ENCODE peak calls at places on chromosomes 4 and X, in seven cellular contexts. K is brain microvascular endothelial cell, D is MM.1S, S is psoas muscle, J is cardiac muscle cell, B is lower leg skin, M is SK-N-SH. U is an unnamed sample.

GRCh38 chrX:151151668-151152267 is 24.6 kb upstream of the GPR50 start:
- DNase-seq in K (peak; percentile 16), D (peak; percentile 56), S (no peak), J (peak; percentile 64), B (peak; percentile 16), M (peak; percentile 37), U (no peak)

GRCh38 chr4:84582988-84583870 is at the start of gene CDS1:
- DNase-seq in K (no peak), D (no peak), S (peak; percentile 17), J (peak; percentile 71), B (peak; percentile 30), M (peak; percentile 66), U (no peak)

GRCh38 chrX:3184176-3184930 is 143.1 kb downstream of the ARSF start:
- DNase-seq in K (peak; percentile 24), D (no peak), S (no peak), J (no peak), B (peak; percentile 30), M (no peak), U (no peak)

GRCh38 chr4:108303488-108304177 is 134.9 kb upstream of the LEF1 start:
- DNase-seq in K (peak; percentile 1), D (no peak), S (no peak), J (no peak), B (no peak), M (no peak), U (no peak)

GRCh38 chr4:154456889-154457288 is 34.7 kb downstream of the DCHS2 start:
- DNase-seq in K (no peak), D (no peak), S (no peak), J (no peak), B (no peak), M (no peak), U (no peak)

GRCh38 chrX:104254442-104255115 is at the start of gene ESX1:
- DNase-seq in K (no peak), D (no peak), S (no peak), J (peak; percentile 44), B (no peak), M (no peak), U (no peak)

GRCh38 chr4:145531791-145532190 is 50.1 kb downstream of the SMAD1 start:
- DNase-seq in K (no peak), D (no peak), S (no peak), J (no peak), B (no peak), M (no peak), U (no peak)

GRCh38 chr4:190014771-190015537 is 12.1 kb downstream of the FRG2 start:
- DNase-seq in K (no peak), D (no peak), S (no peak), J (no peak), B (no peak), M (peak; percentile 60), U (no peak)

GRCh38 chr4:100421356-100421978 is 96.4 kb downstream of the EMCN start:
- DNase-seq in K (peak; percentile 10), D (peak; percentile 26), S (no peak), J (peak; percentile 11), B (no peak), M (peak; percentile 11), U (no peak)

DNA sequence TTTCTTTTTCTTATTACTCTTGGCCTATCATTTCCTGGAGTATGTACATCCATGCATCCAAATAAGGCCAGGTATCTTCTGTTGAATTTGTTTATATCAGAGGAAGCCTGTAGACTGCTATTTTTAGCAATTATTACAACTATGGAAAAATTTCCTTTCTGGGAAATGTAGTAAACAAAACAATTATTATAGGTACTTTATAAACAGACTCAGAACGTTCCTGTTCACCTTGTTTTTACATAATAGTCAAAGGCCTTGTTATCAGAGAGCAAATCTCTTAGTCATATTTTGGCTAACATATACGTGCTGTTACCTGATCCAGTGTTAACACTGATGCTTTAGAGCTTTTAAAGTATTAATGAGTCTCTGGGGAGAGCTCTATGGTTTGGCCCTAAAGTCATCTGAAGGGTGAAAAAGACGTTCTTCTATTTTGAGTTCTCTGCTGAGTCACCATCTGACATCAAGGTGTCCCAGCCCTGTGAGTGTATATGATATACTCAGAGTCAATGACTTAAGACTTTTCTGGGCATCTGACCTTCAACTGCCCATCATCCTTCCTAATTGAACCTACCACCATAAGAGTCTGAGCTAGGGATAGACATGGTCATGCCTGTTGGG is 7.3 kb downstream of the SPARCL1 start:
- DNase-seq in K (no peak), D (peak; percentile 40), S (no peak), J (no peak), B (no peak), M (no peak), U (no peak)
- H3K4me3 ChIP-seq in K (no peak overlapping the region), D (no peak overlapping the region), S (peak overlapping the region; percentile 10), J (no peak overlapping the region), B (no peak overlapping the region), M (no peak overlapping the region), U (peak overlapping the region; percentile 71)

DNA sequence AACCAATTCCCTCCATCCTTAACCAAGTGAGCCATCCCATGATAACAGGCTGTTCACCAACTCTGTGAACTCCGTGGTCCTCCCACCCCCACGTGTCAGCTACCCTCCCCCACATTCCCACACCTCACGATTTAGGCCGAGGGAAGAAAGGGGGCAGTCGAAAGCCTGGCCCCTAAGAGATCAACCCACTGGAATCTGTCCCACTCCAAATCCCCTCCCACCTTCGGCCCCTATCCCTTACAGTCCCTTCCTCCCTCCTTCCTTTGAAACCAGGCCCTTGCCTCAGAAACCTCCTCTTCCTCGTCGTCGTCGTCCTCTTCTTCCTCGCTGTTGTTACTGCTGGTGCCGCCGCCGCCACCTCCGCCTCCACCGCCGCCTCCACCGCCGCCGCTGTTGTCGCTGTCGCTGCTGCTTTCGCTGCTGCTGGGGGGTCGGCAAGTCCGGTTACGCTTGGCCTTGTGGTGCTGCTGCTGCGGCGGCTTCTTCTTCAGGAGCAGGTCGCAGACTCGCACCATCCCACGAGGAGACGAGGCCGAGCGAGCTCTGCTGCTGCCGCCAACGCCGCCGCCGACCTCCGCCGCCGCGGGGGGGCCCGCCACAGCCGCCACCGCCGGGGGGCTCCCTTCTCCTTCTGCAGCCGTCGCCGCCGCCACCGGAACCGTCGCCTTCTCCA is 467 bp downstream of the ANKRD17 start:
- DNase-seq in K (peak; percentile 2), D (peak; percentile 56), S (no peak), J (peak; percentile 60), B (peak; percentile 21), M (peak; percentile 57), U (no peak)
- TF ChIP-seq CTCF in K (no peak), D (peak; percentile 28), S (peak; percentile 31), J (peak; percentile 14), B (no peak), M (peak; percentile 52), U (no peak)

GRCh38 chr4:17812801-17813200 is 2.0 kb downstream of the NCAPG start:
- DNase-seq in K (no peak), D (no peak), S (no peak), J (no peak), B (no peak), M (no peak), U (no peak)
- H3K4me3 ChIP-seq in K (peak overlapping the region; percentile 90), D (peak overlapping the region; percentile 91), S (no peak overlapping the region), J (peak overlapping the region; percentile 84), B (no peak overlapping the region), M (peak overlapping the region; percentile 89), U (no peak overlapping the region)

DNA sequence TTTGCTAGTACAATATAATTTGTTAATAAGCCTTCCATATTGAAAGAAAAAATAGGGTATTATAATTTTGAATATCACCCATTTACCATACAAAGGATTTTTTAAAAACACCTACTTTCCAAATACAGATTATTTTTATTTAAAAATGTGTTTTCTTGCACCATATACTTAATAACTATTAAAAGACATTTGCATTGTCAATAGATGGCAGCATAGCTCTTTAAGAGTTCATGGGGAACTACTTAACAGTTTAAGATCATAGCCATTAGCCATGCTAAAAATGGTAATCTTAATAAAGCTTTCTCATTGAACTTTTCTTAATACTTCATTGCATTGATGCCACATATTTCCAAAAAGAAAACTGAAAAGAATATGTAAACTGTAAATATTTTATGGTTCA is 1995.9 kb downstream of the C4orf33 start:
- DNase-seq in K (no peak), D (peak; percentile 79), S (no peak), J (peak; percentile 52), B (no peak), M (peak; percentile 1), U (no peak)
- TF ChIP-seq CTCF in K (peak; percentile 27), D (peak; percentile 62), S (no peak), J (peak; percentile 36), B (no peak), M (peak; percentile 73), U (no peak)

DNA sequence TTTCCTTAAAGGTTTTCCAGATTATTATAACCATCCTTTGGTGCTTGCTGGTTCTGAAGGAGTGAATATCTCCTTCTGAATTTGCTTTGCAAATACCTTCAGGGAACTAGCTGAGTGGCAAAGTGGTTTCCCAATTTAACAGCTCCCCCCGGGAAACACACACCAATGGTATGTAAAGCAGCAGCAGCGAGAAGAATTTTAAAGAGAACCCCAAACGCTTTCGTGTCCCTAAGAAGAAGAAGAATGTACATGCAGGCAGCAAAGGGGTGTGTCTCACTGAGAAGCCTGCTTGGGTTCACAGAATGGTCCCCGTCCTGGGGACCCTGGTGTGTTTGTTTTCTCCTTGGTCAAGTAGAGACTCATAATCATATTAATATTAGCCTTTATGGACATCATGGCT is 4.2 kb upstream of the AKAP17A start:
- DNase-seq in K (no peak), D (peak; percentile 13), S (no peak), J (no peak), B (peak; percentile 0), M (no peak), U (no peak)
- H3K4me3 ChIP-seq in K (no peak overlapping the region), D (no peak overlapping the region), S (no peak overlapping the region), J (no peak overlapping the region), B (no peak overlapping the region), M (no peak overlapping the region), U (no peak overlapping the region)

DNA sequence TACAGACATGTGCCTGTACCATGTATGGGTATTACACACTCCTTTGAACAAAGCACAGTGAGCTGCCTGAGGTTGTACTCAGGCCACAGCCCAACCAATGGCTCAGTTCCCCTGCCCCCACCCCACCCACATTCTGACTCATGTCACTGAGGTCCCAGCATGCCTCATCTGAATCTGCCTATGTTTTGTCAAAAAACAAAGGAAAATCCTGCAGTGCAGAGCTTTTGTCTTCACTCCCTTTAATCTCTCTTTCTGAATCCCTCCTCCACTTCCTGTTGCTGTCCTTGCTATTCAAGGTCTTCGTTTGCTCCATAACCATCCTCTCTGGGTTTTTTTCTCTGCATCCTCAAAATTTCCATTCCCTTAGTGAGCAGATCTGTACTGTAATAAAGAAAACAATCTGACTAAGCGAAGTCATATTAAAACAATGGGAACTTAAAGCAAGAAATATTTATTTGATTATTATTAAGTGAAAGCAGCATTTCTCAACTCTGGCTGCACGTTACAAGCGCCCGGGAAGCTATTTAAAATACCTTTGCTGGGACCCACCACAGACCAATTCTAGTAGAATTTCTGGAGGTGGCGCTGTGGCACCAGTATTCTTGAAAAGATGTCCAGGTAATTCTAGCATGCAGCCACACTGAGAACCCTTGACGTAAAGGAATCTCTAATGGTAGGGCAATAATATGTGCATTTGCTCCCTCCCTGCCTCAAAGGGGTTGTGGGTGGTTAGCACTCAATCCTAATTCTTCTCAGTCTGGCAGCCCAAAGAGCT is 8.8 kb downstream of the GUCY2F start:
- DNase-seq in K (peak; percentile 81), D (peak; percentile 8), S (no peak), J (peak; percentile 77), B (no peak), M (peak; percentile 1), U (no peak)
- TF ChIP-seq CTCF in K (peak; percentile 60), D (no peak), S (no peak), J (peak; percentile 33), B (no peak), M (peak; percentile 62), U (no peak)

U was measured in coronary artery.